ENCODE peak calls at places on chromosomes 5 and 9, in four cellular contexts. B, Q, R and A are unnamed samples.

GRCh38 chr9:127788337-127789011 is 2.6 kb downstream of the CDK9 start:
- DNase-seq in B (no peak), Q (no peak), R (no peak), A (no peak)

GRCh38 chr5:4570047-4571015 is 569.8 kb upstream of the ADAMTS16 start:
- DNase-seq in B (no peak), Q (no peak), R (peak; percentile 54), A (no peak)

GRCh38 chr5:67047180-67047579 is 149.4 kb downstream of the CD180 start:
- DNase-seq in B (no peak), Q (peak; percentile 63), R (no peak), A (no peak)

GRCh38 chr9:134739660-134739968 is 98.0 kb downstream of the COL5A1 start:
- DNase-seq in B (no peak), Q (no peak), R (no peak), A (no peak)

GRCh38 chr5:114449836-114450515 is 88.1 kb downstream of the KCNN2 start:
- DNase-seq in B (peak; percentile 61), Q (peak; percentile 79), R (peak; percentile 80), A (peak; percentile 90)

GRCh38 chr5:54415896-54416640 is 39.4 kb upstream of the HSPB3 start:
- DNase-seq in B (no peak), Q (no peak), R (peak; percentile 81), A (peak; percentile 73)

GRCh38 chr5:111231053-111231586 is 6.9 kb downstream of the CAMK4 start:
- DNase-seq in B (no peak), Q (no peak), R (no peak), A (no peak)

GRCh38 chr9:114238919-114239879 is 83.7 kb upstream of the ORM1 start:
- DNase-seq in B (no peak), Q (no peak), R (peak; percentile 91), A (peak; percentile 84)

GRCh38 chr9:73441890-73442818 is 290.5 kb downstream of the ANXA1 start:
- DNase-seq in B (no peak), Q (no peak), R (peak; percentile 89), A (peak; percentile 68)

GRCh38 chr9:3857673-3858072 is 331.9 kb upstream of the RFX3 start:
- DNase-seq in B (no peak), Q (no peak), R (no peak), A (no peak)

GRCh38 chr5:58582004-58582403 is 871 bp upstream of the RAB3C start:
- DNase-seq in B (peak; percentile 49), Q (no peak), R (peak; percentile 51), A (peak; percentile 78)

GRCh38 chr5:155905359-155905758 is 421.6 kb upstream of the SGCD start:
- DNase-seq in B (no peak), Q (no peak), R (no peak), A (no peak)

DNA sequence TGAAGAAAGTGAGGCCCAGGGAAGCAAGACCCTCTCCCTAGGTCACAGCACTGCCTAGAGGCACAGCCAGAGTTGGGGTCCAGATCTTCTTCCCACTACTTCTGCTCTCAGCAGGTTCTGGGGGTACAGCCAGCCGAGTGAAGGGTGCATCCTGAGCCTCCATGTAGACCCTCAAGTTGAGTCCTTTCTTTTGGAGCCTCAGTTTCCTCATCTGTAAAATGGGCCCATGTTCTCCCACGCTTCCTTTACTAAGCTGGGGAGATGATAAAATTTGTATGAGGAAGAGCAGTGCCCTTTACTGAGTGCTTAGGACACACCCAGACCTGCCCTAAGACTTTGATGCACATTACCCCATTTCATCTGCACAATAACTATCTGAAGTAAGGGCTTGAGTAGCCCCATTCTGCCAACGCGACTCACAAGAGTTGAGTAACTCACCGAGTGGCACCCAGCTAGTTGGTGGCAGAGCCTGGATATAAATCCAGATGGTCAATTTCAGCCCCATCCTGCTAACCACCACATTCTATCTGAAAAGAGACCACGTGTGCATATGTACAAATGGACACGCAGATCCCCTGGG is 64.3 kb upstream of the GGTA1 start:
- DNase-seq in B (no peak), Q (no peak), R (no peak), A (no peak)
- H3K27ac ChIP-seq in B (no peak overlapping the region), Q (no peak overlapping the region), R (no peak overlapping the region), A (no peak overlapping the region)

GRCh38 chr9:88532320-88532719 is 2.7 kb upstream of the NXNL2 start:
- DNase-seq in B (peak; percentile 60), Q (peak; percentile 57), R (peak; percentile 92), A (peak; percentile 92)
- H3K4me3 ChIP-seq in B (no peak overlapping the region), Q (no peak overlapping the region), R (peak overlapping the region; percentile 5), A (peak overlapping the region; percentile 32)

GRCh38 chr9:33677961-33678360 is 117.4 kb upstream of the PRSS3 start:
- DNase-seq in B (no peak), Q (no peak), R (no peak), A (no peak)

GRCh38 chr9:33682551-33682950 is 112.8 kb upstream of the PRSS3 start:
- DNase-seq in B (no peak), Q (no peak), R (no peak), A (no peak)

GRCh38 chr9:33676746-33677505 is 118.4 kb upstream of the PRSS3 start:
- DNase-seq in B (peak; percentile 46), Q (peak; percentile 59), R (peak; percentile 70), A (peak; percentile 88)

DNA sequence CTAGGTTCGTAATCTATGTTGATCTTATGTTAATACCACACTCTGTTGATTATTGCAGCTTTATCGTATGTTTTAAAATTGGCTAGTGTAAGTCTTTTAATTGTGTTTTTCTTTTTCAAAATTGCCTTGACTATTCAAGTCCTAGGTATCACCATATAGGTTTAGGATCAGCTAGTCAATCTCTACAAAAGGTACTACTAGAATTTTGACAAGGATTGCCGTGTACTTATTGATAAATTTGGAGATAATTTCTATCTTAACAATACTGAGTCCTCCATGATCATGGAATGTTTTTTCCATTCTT is 117.9 kb upstream of the PRSS3 start:
- DNase-seq in B (no peak), Q (no peak), R (no peak), A (no peak)
- H3K27ac ChIP-seq in B (no peak overlapping the region), Q (peak overlapping the region; percentile 79), R (peak overlapping the region; percentile 93), A (peak overlapping the region; percentile 91)

DNA sequence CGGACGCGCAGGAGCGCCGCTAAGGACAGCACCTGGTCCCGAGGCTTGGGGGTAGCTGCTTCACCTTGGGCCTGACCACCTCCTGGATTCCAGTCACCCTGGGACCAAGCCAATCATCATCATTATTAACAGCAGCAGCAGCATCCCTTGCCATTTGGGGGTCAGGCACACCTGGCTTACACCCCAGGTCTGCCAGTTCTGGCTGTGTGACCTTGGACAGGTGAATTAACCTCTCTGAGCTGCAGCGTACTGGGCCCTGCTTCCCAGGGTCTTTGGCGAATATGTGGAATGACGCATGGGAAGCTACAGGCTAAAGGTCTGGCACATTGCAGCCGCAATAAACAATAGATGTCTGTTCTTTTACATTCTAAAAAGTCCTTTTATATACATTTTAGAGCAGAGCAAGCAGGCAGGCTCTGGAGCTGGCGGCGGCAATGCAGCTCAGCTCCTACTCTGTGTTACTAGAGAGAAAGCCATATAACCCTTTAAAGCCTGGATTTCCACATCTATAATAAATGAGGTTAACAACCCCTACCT is 97.8 kb upstream of the CPLX2 start:
- DNase-seq in B (no peak), Q (no peak), R (peak; percentile 40), A (peak; percentile 57)
- H3K4me3 ChIP-seq in B (no peak overlapping the region), Q (no peak overlapping the region), R (no peak overlapping the region), A (no peak overlapping the region)